ENCODE peak calls at places on chromosomes 12 and 14, in five cellular contexts. S is GM19239; N is stomach; T is stimulated activated CD8-positive, alpha-beta memory T cell treated with anti-CD3 and anti-CD28 coated beads, Interleukin-4, amount 100 ng/mL, for 48 hours; I is GM03348. W is an unnamed sample.

GRCh38 chr12:104426926-104427546 is 29.7 kb upstream of the CHST11 start:
- DNase-seq in S (no peak), N (no peak), T (no peak), I (peak), W (peak)

GRCh38 chr14:88914956-88915355 is 90.5 kb downstream of the TTC8 start:
- DNase-seq in S (no peak), N (no peak), T (no peak), I (no peak), W (no peak)

GRCh38 chr12:75087656-75088055 is 122.0 kb downstream of the KCNC2 start:
- DNase-seq in S (no peak), N (no peak), T (no peak), I (no peak), W (no peak)

GRCh38 chr14:60254176-60254575 is 5.2 kb downstream of the PPM1A start:
- DNase-seq in S (no peak), N (no peak), T (no peak), I (no peak), W (no peak)

GRCh38 chr14:75250800-75251199 is 27.8 kb upstream of the FOS start:
- DNase-seq in S (no peak), N (no peak), T (no peak), I (no peak), W (no peak)

GRCh38 chr12:109951136-109951535 is 45.0 kb downstream of the GIT2 start:
- DNase-seq in S (no peak), N (no peak), T (no peak), I (peak), W (peak)

GRCh38 chr12:2298556-2299195 is 245.9 kb downstream of the CACNA1C start:
- DNase-seq in S (no peak), N (no peak), T (no peak), I (no peak), W (no peak)

GRCh38 chr14:94522115-94522724 is 13.0 kb upstream of the SERPINA12 start:
- DNase-seq in S (no peak), N (no peak), T (no peak), I (no peak), W (no peak)

GRCh38 chr12:64650762-64651161 is 40.5 kb downstream of the RASSF3 start:
- DNase-seq in S (no peak), N (peak), T (no peak), I (no peak), W (no peak)

GRCh38 chr12:68252077-68252476 is 1.3 kb downstream of the IL22 start:
- DNase-seq in S (no peak), N (no peak), T (no peak), I (no peak), W (no peak)

GRCh38 chr12:16407332-16407731 is 59.9 kb downstream of the MGST1 start:
- DNase-seq in S (no peak), N (no peak), T (no peak), I (no peak), W (no peak)

W was measured in AG08396.